ENCODE peak calls at places on chromosomes 11 and 22, in seven cellular contexts. I is brain microvascular endothelial cell; L is CD4-positive, CD25-positive, alpha-beta regulatory T cell; W is heart right ventricle; D is prostate gland; P is adipocyte; K is cardiac muscle cell. G is an unnamed sample.

GRCh38 chr11:129815596-129816461 is at the start of gene TMEM45B:
- DNase-seq in I (no peak), L (peak; percentile 16), W (no peak), D (no peak), P (no peak), K (peak; percentile 4), G (peak; percentile 69)

GRCh38 chr11:14764899-14765527 is 121.4 kb downstream of the PDE3B start:
- DNase-seq in I (peak; percentile 31), L (peak; percentile 96), W (no peak), D (no peak), P (peak; percentile 48), K (peak; percentile 95), G (no peak)

GRCh38 chr22:24398409-24398808 is 29.0 kb upstream of the ADORA2A start:
- DNase-seq in I (no peak), L (no peak), W (no peak), D (no peak), P (no peak), K (no peak), G (no peak)

GRCh38 chr11:17683378-17684161 is 35.8 kb upstream of the MYOD1 start:
- DNase-seq in I (peak; percentile 74), L (no peak), W (no peak), D (no peak), P (peak; percentile 5), K (peak; percentile 55), G (no peak)

GRCh38 chr22:46947516-46948260 is 185.2 kb downstream of the TBC1D22A start:
- DNase-seq in I (no peak), L (no peak), W (no peak), D (no peak), P (no peak), K (no peak), G (no peak)

GRCh38 chr11:3959015-3959917 is 103.8 kb downstream of the STIM1 start:
- DNase-seq in I (peak; percentile 76), L (no peak), W (no peak), D (no peak), P (peak; percentile 65), K (peak; percentile 41), G (no peak)

GRCh38 chr11:101127348-101127698 is 2.3 kb downstream of the PGR start:
- DNase-seq in I (no peak), L (no peak), W (peak; percentile 11), D (no peak), P (peak; percentile 24), K (no peak), G (peak; percentile 51)

GRCh38 chr11:702731-703461 is 3.1 kb upstream of the EPS8L2 start:
- DNase-seq in I (no peak), L (no peak), W (no peak), D (peak; percentile 53), P (no peak), K (no peak), G (peak; percentile 70)

GRCh38 chr22:17785185-17786184 is 11.2 kb upstream of the BID start:
- DNase-seq in I (no peak), L (peak; percentile 65), W (peak; percentile 45), D (peak; percentile 34), P (peak; percentile 22), K (peak; percentile 38), G (no peak)

GRCh38 chr11:46696212-46696558 is 4.2 kb downstream of the ARHGAP1 start:
- DNase-seq in I (no peak), L (no peak), W (peak; percentile 82), D (no peak), P (no peak), K (no peak), G (no peak)

GRCh38 chr11:783581-784015 is 6.3 kb downstream of the CEND1 start:
- DNase-seq in I (peak; percentile 62), L (peak; percentile 29), W (peak; percentile 57), D (peak; percentile 85), P (peak; percentile 96), K (peak; percentile 80), G (peak; percentile 84)

GRCh38 chr22:39384750-39385480 is 14.7 kb upstream of the TAB1 start:
- DNase-seq in I (peak; percentile 26), L (no peak), W (no peak), D (no peak), P (no peak), K (peak; percentile 35), G (no peak)

GRCh38 chr22:38601221-38601764 is 31.3 kb upstream of the DMC1 start:
- DNase-seq in I (no peak), L (no peak), W (no peak), D (no peak), P (no peak), K (no peak), G (no peak)

GRCh38 chr11:405976-406795 is 8.6 kb downstream of the SIGIRR start:
- DNase-seq in I (no peak), L (no peak), W (no peak), D (no peak), P (no peak), K (no peak), G (no peak)

GRCh38 chr11:68905421-68906360 is 2.0 kb downstream of the IGHMBP2 start:
- DNase-seq in I (no peak), L (no peak), W (no peak), D (peak; percentile 28), P (no peak), K (no peak), G (no peak)

GRCh38 chr11:33701831-33702230 is 1.2 kb upstream of the C11orf91 start:
- DNase-seq in I (peak; percentile 87), L (no peak), W (peak; percentile 78), D (no peak), P (peak; percentile 51), K (peak; percentile 77), G (no peak)

GRCh38 chr11:76838422-76839068 is 22.2 kb upstream of the ACER3 start:
- DNase-seq in I (no peak), L (no peak), W (peak; percentile 44), D (no peak), P (no peak), K (peak; percentile 45), G (no peak)

GRCh38 chr11:35662061-35662648 is 420 bp upstream of the TRIM44 start:
- DNase-seq in I (no peak), L (peak; percentile 48), W (no peak), D (no peak), P (peak; percentile 30), K (no peak), G (no peak)

GRCh38 chr11:126664193-126664592 is 308.7 kb downstream of the ST3GAL4 start:
- DNase-seq in I (no peak), L (no peak), W (no peak), D (no peak), P (no peak), K (no peak), G (no peak)

GRCh38 chr11:126664643-126665042 is 309.2 kb downstream of the ST3GAL4 start:
- DNase-seq in I (no peak), L (no peak), W (no peak), D (no peak), P (no peak), K (no peak), G (no peak)

GRCh38 chr11:126669416-126669815 is 313.9 kb downstream of the ST3GAL4 start:
- DNase-seq in I (no peak), L (no peak), W (no peak), D (no peak), P (peak; percentile 47), K (peak; percentile 22), G (no peak)
- H3K27me3 ChIP-seq in I (no peaks in the 10 kb centered on the region), L (peaks cover 7% of the 10 kb centered on the region), W (no peaks in the 10 kb centered on the region), D (no peaks in the 10 kb centered on the region), P (peaks cover 25% of the 10 kb centered on the region), K (peaks cover 62% of the 10 kb centered on the region), G (no peaks in the 10 kb centered on the region)

DNA sequence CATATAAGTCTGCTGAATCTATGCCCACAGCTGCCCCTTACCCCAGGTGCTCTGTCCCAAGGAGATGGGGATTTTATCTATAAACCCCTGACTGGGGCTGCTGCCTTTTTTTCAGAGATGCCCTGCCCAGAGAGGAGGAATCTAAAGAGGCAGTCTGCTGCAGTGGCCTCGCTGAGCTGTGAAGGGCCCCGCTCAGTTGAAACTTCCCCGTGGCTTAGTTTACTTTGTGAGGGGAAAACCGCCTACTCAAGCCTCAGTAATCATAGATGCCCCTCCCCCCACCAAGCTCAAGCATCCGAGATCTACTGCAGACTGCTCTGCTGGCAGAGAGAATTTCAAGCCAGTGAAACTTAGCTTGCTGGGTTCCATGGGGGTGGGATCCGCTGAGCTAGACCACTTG is 7.4 kb upstream of the SCGB1D4 start:
- DNase-seq in I (no peak), L (no peak), W (no peak), D (no peak), P (no peak), K (no peak), G (no peak)
- H3K27me3 ChIP-seq in I (no peaks in the 10 kb centered on the region), L (peaks cover 10% of the 10 kb centered on the region), W (no peaks in the 10 kb centered on the region), D (no peaks in the 10 kb centered on the region), P (peaks cover 32% of the 10 kb centered on the region), K (peaks cover 9% of the 10 kb centered on the region), G (no peaks in the 10 kb centered on the region)

DNA sequence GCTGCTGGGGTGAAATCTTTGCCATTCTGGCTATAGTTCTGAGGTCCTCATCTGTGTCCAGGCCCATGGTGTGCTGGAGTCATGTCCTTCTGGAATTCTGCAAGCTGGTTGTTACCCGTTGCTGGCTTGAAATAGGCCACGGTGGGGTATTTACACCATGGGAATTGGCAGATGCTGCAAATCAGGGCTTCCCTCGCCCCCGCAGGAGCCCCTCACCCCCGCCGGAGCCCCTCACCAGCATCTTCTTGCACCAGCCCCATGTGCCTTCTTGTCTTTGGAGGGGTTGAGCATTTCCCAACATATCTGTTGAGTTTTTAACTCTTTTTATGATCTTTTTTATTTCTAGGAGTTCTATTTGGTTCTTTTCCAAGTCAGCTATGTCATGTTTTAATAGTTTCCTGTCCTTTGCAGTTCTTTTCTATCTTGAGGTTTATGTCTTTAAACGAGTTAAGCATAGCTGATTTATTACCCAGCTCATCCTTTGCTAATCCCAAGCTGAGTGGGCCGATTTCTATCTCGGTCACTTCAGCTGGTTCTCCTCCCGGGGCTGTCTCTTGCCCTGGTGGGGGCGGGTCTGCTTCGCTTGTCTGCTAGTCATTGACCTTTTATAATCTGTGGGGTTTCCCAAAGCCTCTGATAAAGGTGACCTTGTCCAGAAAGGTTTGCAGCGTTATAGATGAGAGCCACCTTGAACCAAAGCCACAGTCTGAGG is 17.6 kb downstream of the ANO1 start:
- DNase-seq in I (no peak), L (no peak), W (no peak), D (no peak), P (no peak), K (no peak), G (no peak)
- H3K27me3 ChIP-seq in I (no peaks in the 10 kb centered on the region), L (no peaks in the 10 kb centered on the region), W (no peaks in the 10 kb centered on the region), D (no peaks in the 10 kb centered on the region), P (peaks cover 36% of the 10 kb centered on the region), K (no peaks in the 10 kb centered on the region), G (no peaks in the 10 kb centered on the region)

DNA sequence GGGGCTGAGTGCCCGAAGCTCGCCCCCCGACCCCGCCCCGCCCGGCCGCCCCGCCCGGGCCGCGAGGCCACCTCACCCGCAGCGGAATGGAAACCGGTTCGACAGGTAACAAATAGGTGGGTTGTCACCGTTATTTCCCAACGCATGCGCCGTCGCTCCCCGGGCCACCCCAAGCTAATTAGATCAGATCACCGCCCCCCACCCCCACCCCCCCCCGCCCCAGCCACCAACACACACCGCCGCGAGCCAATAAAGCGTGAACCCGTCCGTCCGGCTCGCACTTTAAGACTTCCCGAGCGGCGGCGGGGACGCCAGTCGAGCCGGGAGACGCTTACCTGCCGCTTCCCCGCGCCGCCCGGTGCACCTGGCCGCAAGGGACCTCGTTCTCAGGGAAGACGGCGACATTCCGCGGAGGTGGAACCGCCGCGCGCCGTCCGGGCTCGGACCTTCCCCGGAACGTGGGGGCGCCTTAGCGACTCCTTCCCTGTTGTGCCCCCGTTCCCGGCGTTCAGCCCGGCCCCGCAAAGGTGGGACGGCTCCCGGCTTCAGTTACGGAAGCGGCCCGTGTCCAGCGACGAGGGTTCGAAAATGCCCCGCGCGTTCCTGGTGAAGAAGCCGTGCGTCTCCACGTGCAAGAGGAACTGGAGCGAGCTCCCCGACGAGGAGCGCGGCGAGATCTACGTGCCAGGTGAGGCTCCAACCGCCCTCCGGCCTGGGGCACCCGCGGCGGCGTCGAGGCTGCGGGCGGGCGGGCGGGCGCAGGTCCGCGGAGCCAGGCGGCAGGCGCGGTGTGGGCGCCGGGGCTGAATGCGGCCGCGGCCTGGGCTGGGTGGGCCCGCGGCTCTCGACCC is at the start of gene OVOL1:
- DNase-seq in I (no peak), L (no peak), W (no peak), D (peak; percentile 91), P (no peak), K (no peak), G (peak; percentile 67)
- H3K27me3 ChIP-seq in I (peaks cover 38% of the 10 kb centered on the region), L (peaks cover 14% of the 10 kb centered on the region), W (peaks cover 25% of the 10 kb centered on the region), D (no peaks in the 10 kb centered on the region), P (peaks cover 24% of the 10 kb centered on the region), K (peaks cover 57% of the 10 kb centered on the region), G (peaks cover 10% of the 10 kb centered on the region)